ENCODE peak calls at places on chromosome 21, in nine cellular contexts. K, R, J, C, N, F, Y, T and D are unnamed samples.

GRCh38 chr21:25938673-25939395 is 204.1 kb downstream of the GABPA start:
- DNase-seq in F (no peak), K (no peak), J (no peak), C (no peak), T (no peak), N (no peak), R (peak; percentile 14), Y (no peak), D (no peak)

GRCh38 chr21:35229290-35229689 is 180.2 kb upstream of the RUNX1 start:
- DNase-seq in F (no peak), R (no peak), K (no peak), C (no peak), Y (no peak), N (no peak), T (no peak), J (no peak), D (no peak)

GRCh38 chr21:39142972-39143371 is 40.3 kb downstream of the PSMG1 start:
- DNase-seq in K (no peak), T (no peak), C (no peak), N (peak; percentile 24), R (no peak), Y (no peak), J (no peak), F (no peak), D (no peak)

GRCh38 chr21:44846201-44846484 is 27.3 kb downstream of the PTTG1IP start:
- DNase-seq in Y (no peak), C (no peak), R (no peak), J (no peak), F (no peak), K (no peak), N (no peak), T (no peak), D (no peak)

GRCh38 chr21:25949701-25950100 is 214.9 kb downstream of the GABPA start:
- DNase-seq in F (no peak), J (no peak), C (no peak), R (no peak), T (no peak), N (no peak), Y (no peak), K (no peak), D (no peak)

GRCh38 chr21:41987310-41987709 is 22.9 kb downstream of the ZBTB21 start:
- DNase-seq in T (no peak), F (no peak), J (no peak), N (no peak), K (no peak), R (no peak), Y (no peak), C (no peak), D (no peak)

GRCh38 chr21:17775431-17776126 is 43.6 kb downstream of the C21orf91 start:
- DNase-seq in J (no peak), K (no peak), F (peak; percentile 48), C (no peak), N (no peak), T (no peak), Y (no peak), R (no peak), D (no peak)

GRCh38 chr21:34795152-34796141 is 126.7 kb downstream of the CLIC6 start:
- DNase-seq in N (no peak), F (no peak), Y (peak; percentile 92), C (peak; percentile 61), R (no peak), K (no peak), J (no peak), T (no peak), D (peak; percentile 27)

GRCh38 chr21:34939673-34940321 is 109.3 kb downstream of the RUNX1 start:
- DNase-seq in T (no peak), F (no peak), Y (no peak), R (no peak), N (no peak), K (no peak), C (no peak), J (no peak), D (no peak)